ENCODE peak calls at places on chromosomes 3 and 15, in four cellular contexts. B is HepG2, C is GM12878, G is K562. Y is an unnamed sample.
A peak's percentile ranks its signal among the peaks of the same experiment; 100 is the strongest.

GRCh38 chr15:95940431-95940985 is 390.0 kb upstream of the NR2F2 start:
- DNase-seq in B (no peak), C (no peak), G (no peak), Y (no peak)

GRCh38 chr15:75868019-75868418 is 24.8 kb downstream of the UBE2Q2 start:
- DNase-seq in B (no peak), C (no peak), G (no peak), Y (no peak)

GRCh38 chr15:39133201-39133600 is 447.7 kb upstream of the THBS1 start:
- DNase-seq in B (no peak), C (no peak), G (no peak), Y (no peak)

GRCh38 chr3:73681610-73682009 is 56.9 kb upstream of the PDZRN3 start:
- DNase-seq in B (no peak), C (no peak), G (peak; percentile 3), Y (no peak)

GRCh38 chr3:46662771-46663551 is 30.5 kb downstream of the ALS2CL start:
- DNase-seq in B (no peak), C (no peak), G (no peak), Y (no peak)

GRCh38 chr3:130258532-130258952 is 86.9 kb upstream of the COL6A5 start:
- DNase-seq in B (no peak), C (no peak), G (peak; percentile 10), Y (no peak)

GRCh38 chr15:88987590-88987950 is 74.4 kb upstream of the MFGE8 start:
- DNase-seq in B (no peak), C (no peak), G (no peak), Y (no peak)

GRCh38 chr3:103693831-103694230 is 1259.0 kb downstream of the ZPLD1 start:
- DNase-seq in B (no peak), C (no peak), G (no peak), Y (no peak)

GRCh38 chr15:51620647-51621046 is 1.9 kb downstream of the DMXL2 start:
- DNase-seq in B (no peak), C (no peak), G (no peak), Y (no peak)

GRCh38 chr3:155938409-155938808 is 68.0 kb downstream of the GMPS start:
- DNase-seq in B (no peak), C (no peak), G (no peak), Y (no peak)

GRCh38 chr3:133983576-133984560 is 45.9 kb downstream of the SLCO2A1 start:
- DNase-seq in B (no peak), C (no peak), G (no peak), Y (no peak)

GRCh38 chr3:135217730-135218129 is 422.7 kb downstream of the EPHB1 start:
- DNase-seq in B (no peak), C (no peak), G (no peak), Y (no peak)

GRCh38 chr3:128313181-128313725 is 153.4 kb downstream of the DNAJB8 start:
- DNase-seq in B (no peak), C (no peak), G (no peak), Y (no peak)

GRCh38 chr3:31610700-31611275 is 78.1 kb downstream of the STT3B start:
- DNase-seq in B (peak; percentile 23), C (no peak), G (peak; percentile 18), Y (peak; percentile 28)

GRCh38 chr15:76179023-76179422 is 119.2 kb downstream of the TMEM266 start:
- DNase-seq in B (no peak), C (no peak), G (no peak), Y (no peak)

GRCh38 chr3:13544951-13545651 is 3.8 kb upstream of the FBLN2 start:
- DNase-seq in B (no peak), C (no peak), G (no peak), Y (no peak)

GRCh38 chr3:13879102-13879945 is 547 bp downstream of the WNT7A start:
- DNase-seq in B (no peak), C (no peak), G (no peak), Y (peak; percentile 21)

GRCh38 chr3:194321666-194322640 is 29.2 kb downstream of the CPN2 start:
- DNase-seq in B (no peak), C (no peak), G (no peak), Y (no peak)

GRCh38 chr3:24254649-24255048 is 240.0 kb downstream of the THRB start:
- DNase-seq in B (no peak), C (no peak), G (no peak), Y (no peak)

GRCh38 chr3:42703695-42704025 is 1.1 kb upstream of the HHATL start:
- DNase-seq in B (no peak), C (no peak), G (no peak), Y (no peak)

GRCh38 chr3:67015702-67016500 is 17.8 kb downstream of the KBTBD8 start:
- DNase-seq in B (no peak), C (no peak), G (no peak), Y (no peak)

GRCh38 chr15:74793135-74794028 is 11.5 kb downstream of the CSK start:
- DNase-seq in B (no peak), C (no peak), G (peak; percentile 51), Y (no peak)

GRCh38 chr3:29281265-29282228 is 676 bp downstream of the RBMS3 start:
- DNase-seq in B (no peak), C (peak; percentile 63), G (no peak), Y (no peak)

GRCh38 chr3:134255399-134255798 is 4.7 kb upstream of the RYK start:
- DNase-seq in B (no peak), C (no peak), G (no peak), Y (no peak)

GRCh38 chr15:58856090-58856489 is 77.4 kb downstream of the SLTM start:
- DNase-seq in B (no peak), C (no peak), G (no peak), Y (no peak)

GRCh38 chr15:80234883-80235282 is 17.1 kb downstream of the CTXND1 start:
- DNase-seq in B (no peak), C (no peak), G (peak; percentile 57), Y (peak; percentile 36)

GRCh38 chr15:94287794-94288246 is 56.5 kb downstream of the MCTP2 start:
- DNase-seq in B (no peak), C (peak; percentile 66), G (no peak), Y (no peak)

GRCh38 chr3:105085506-105085905 is 281.2 kb upstream of the ALCAM start:
- DNase-seq in B (no peak), C (no peak), G (no peak), Y (no peak)

GRCh38 chr15:97168704-97169475 is 791.6 kb upstream of the ARRDC4 start:
- DNase-seq in B (no peak), C (no peak), G (no peak), Y (no peak)

GRCh38 chr15:70493787-70494514 is 269.4 kb downstream of the UACA start:
- DNase-seq in B (peak; percentile 8), C (no peak), G (no peak), Y (no peak)

GRCh38 chr3:181696641-181697230 is 15.0 kb upstream of the SOX2 start:
- DNase-seq in B (no peak), C (no peak), G (no peak), Y (no peak)

GRCh38 chr3:64625381-64625780 is 62.4 kb downstream of the ADAMTS9 start:
- DNase-seq in B (no peak), C (no peak), G (no peak), Y (no peak)

GRCh38 chr3:156816794-156817741 is 9.1 kb upstream of the LEKR1 start:
- DNase-seq in B (no peak), C (peak; percentile 55), G (peak; percentile 58), Y (peak; percentile 81)

GRCh38 chr15:64930778-64931240 is 19.1 kb downstream of the ANKDD1A start:
- DNase-seq in B (no peak), C (peak; percentile 16), G (no peak), Y (no peak)
- TF ChIP-seq SP1 in B (no peak), C (no peak), G (no peak), Y (no peak)

GRCh38 chr3:159803444-159803843 is 185.2 kb upstream of the IL12A start:
- DNase-seq in B (no peak), C (no peak), G (no peak), Y (no peak)

GRCh38 chr3:159804726-159805410 is 183.8 kb upstream of the IL12A start:
- DNase-seq in B (peak; percentile 73), C (no peak), G (peak; percentile 35), Y (peak; percentile 80)

GRCh38 chr3:159805411-159805772 is 183.2 kb upstream of the IL12A start:
- DNase-seq in B (no peak), C (no peak), G (no peak), Y (no peak)

GRCh38 chr3:159807137-159808028 is 181.3 kb upstream of the IL12A start:
- DNase-seq in B (no peak), C (no peak), G (no peak), Y (no peak)

GRCh38 chr3:159806412-159806811 is 182.2 kb upstream of the IL12A start:
- DNase-seq in B (no peak), C (no peak), G (no peak), Y (no peak)
- TF ChIP-seq TARDBP in B (no peak), C (no peak), G (no peak), Y (no peak)

GRCh38 chr3:58260261-58260731 is 22.7 kb downstream of the ABHD6 start:
- DNase-seq in B (no peak), C (no peak), G (no peak), Y (no peak)

GRCh38 chr3:58261954-58262666 is 24.5 kb downstream of the ABHD6 start:
- DNase-seq in B (no peak), C (no peak), G (no peak), Y (no peak)

GRCh38 chr3:58256511-58256910 is 18.9 kb downstream of the ABHD6 start:
- DNase-seq in B (no peak), C (no peak), G (no peak), Y (no peak)

GRCh38 chr3:58258392-58259040 is 20.9 kb downstream of the ABHD6 start:
- DNase-seq in B (no peak), C (no peak), G (no peak), Y (no peak)

GRCh38 chr3:58260733-58261132 is 23.1 kb downstream of the ABHD6 start:
- DNase-seq in B (no peak), C (no peak), G (no peak), Y (no peak)
- TF ChIP-seq SP1 in B (no peak), C (no peak), G (no peak), Y (no peak)

GRCh38 chr3:111596328-111596727 is 1.2 kb upstream of the ZBED2 start:
- DNase-seq in B (no peak), C (no peak), G (no peak), Y (no peak)
- TF ChIP-seq TARDBP in B (no peak), C (no peak), G (no peak), Y (no peak)

GRCh38 chr15:92159906-92160841 is 233.5 kb upstream of the ST8SIA2 start:
- DNase-seq in B (no peak), C (no peak), G (no peak), Y (no peak)

GRCh38 chr15:92159481-92159880 is 234.2 kb upstream of the ST8SIA2 start:
- DNase-seq in B (no peak), C (no peak), G (no peak), Y (no peak)

GRCh38 chr15:92157666-92158298 is 235.9 kb upstream of the ST8SIA2 start:
- DNase-seq in B (no peak), C (no peak), G (no peak), Y (no peak)

GRCh38 chr15:92155941-92156340 is 237.7 kb upstream of the ST8SIA2 start:
- DNase-seq in B (no peak), C (no peak), G (no peak), Y (peak; percentile 12)

GRCh38 chr15:92158426-92158825 is 235.3 kb upstream of the ST8SIA2 start:
- DNase-seq in B (no peak), C (peak; percentile 13), G (no peak), Y (no peak)
- TF ChIP-seq SP1 in B (no peak), C (no peak), G (no peak), Y (no peak)